ENCODE peak calls at places on chromosomes 11 and 22, in five cellular contexts. W, X, U, M and R are unnamed samples.
A peak's percentile ranks its signal among the peaks of the same experiment; 100 is the strongest.

GRCh38 chr11:45022294-45023064 is 71.8 kb upstream of the TP53I11 start:
- DNase-seq in U (no peak), W (no peak), X (no peak), M (no peak), R (peak; percentile 66)

GRCh38 chr11:72781063-72781312 is 12.9 kb downstream of the STARD10 start:
- DNase-seq in U (no peak), W (no peak), X (peak; percentile 66), M (no peak), R (peak; percentile 74)

GRCh38 chr11:69013009-69013951 is at the start of gene MRGPRF:
- DNase-seq in M (no peak), U (peak; percentile 75), W (peak; percentile 94), X (peak; percentile 87), R (peak; percentile 89)

GRCh38 chr22:44667829-44668189 is 34.2 kb upstream of the PRR5 start:
- DNase-seq in X (peak; percentile 53), M (no peak), U (peak; percentile 42), W (no peak), R (peak; percentile 64)

GRCh38 chr11:111320728-111321568 is 22.6 kb downstream of the POU2AF3 start:
- DNase-seq in X (no peak), W (no peak), U (no peak), M (no peak), R (peak; percentile 55)

GRCh38 chr22:29108137-29108536 is 35.3 kb downstream of the KREMEN1 start:
- DNase-seq in W (no peak), U (no peak), M (no peak), X (no peak), R (no peak)

GRCh38 chr22:39800790-39801540 is 92.6 kb downstream of the ENTHD1 start:
- DNase-seq in W (no peak), M (no peak), U (no peak), X (no peak), R (no peak)

GRCh38 chr11:15146271-15147003 is 31.7 kb downstream of the INSC start:
- DNase-seq in X (no peak), U (no peak), W (no peak), M (no peak), R (no peak)

GRCh38 chr11:74006743-74007304 is 2.1 kb downstream of the UCP3 start:
- DNase-seq in U (no peak), W (no peak), X (no peak), M (no peak), R (no peak)

GRCh38 chr11:131703311-131703710 is 332.9 kb downstream of the NTM start:
- DNase-seq in W (no peak), X (no peak), U (no peak), M (no peak), R (no peak)

GRCh38 chr22:17597217-17597616 is 31.3 kb downstream of the ATP6V1E1 start:
- DNase-seq in M (no peak), U (no peak), X (no peak), W (no peak), R (no peak)

GRCh38 chr11:107598225-107599139 is 7.5 kb downstream of the ELMOD1 start:
- DNase-seq in W (peak; percentile 18), X (no peak), U (peak; percentile 77), M (peak; percentile 64), R (peak; percentile 87)

GRCh38 chr11:23233075-23233474 is 372.8 kb upstream of the CCDC179 start:
- DNase-seq in W (no peak), U (no peak), M (no peak), X (no peak), R (no peak)

GRCh38 chr11:24872912-24873311 is 376.1 kb downstream of the LUZP2 start:
- DNase-seq in M (no peak), U (no peak), X (no peak), W (no peak), R (no peak)

GRCh38 chr11:16909375-16910035 is 104.7 kb downstream of the PLEKHA7 start:
- DNase-seq in M (peak; percentile 76), W (no peak), X (no peak), U (no peak), R (no peak)

GRCh38 chr11:65593518-65594414 is 1.8 kb downstream of the KCNK7 start:
- DNase-seq in U (peak; percentile 72), X (peak; percentile 49), W (no peak), M (peak; percentile 13), R (peak; percentile 86)

GRCh38 chr11:65917434-65918210 is 1.2 kb downstream of the C11orf68 start:
- DNase-seq in W (no peak), X (no peak), M (no peak), U (no peak), R (peak; percentile 46)

GRCh38 chr11:29996016-29996415 is 20.8 kb downstream of the KCNA4 start:
- DNase-seq in X (no peak), W (no peak), U (no peak), M (peak; percentile 84), R (no peak)

GRCh38 chr22:36325163-36326031 is 62.4 kb downstream of the MYH9 start:
- DNase-seq in X (peak; percentile 80), M (no peak), U (no peak), W (peak; percentile 53), R (no peak)

GRCh38 chr11:72736452-72737069 is 15.6 kb downstream of the ARAP1 start:
- DNase-seq in M (no peak), U (no peak), W (peak; percentile 48), X (no peak), R (no peak)

GRCh38 chr11:90593099-90593498 is 370.2 kb upstream of the CHORDC1 start:
- DNase-seq in W (no peak), X (no peak), M (no peak), U (no peak), R (no peak)

GRCh38 chr22:25120093-25120561 is 79.5 kb upstream of the CRYBB3 start:
- DNase-seq in X (peak; percentile 69), M (no peak), U (peak; percentile 42), W (no peak), R (peak; percentile 55)

GRCh38 chr11:76543006-76543703 is 98.3 kb downstream of the EMSY start:
- DNase-seq in M (no peak), W (no peak), X (no peak), U (no peak), R (no peak)

GRCh38 chr11:112881461-112881860 is 79.8 kb upstream of the NCAM1 start:
- DNase-seq in M (no peak), X (peak; percentile 31), W (peak; percentile 71), U (peak; percentile 94), R (peak; percentile 95)

GRCh38 chr22:42869463-42869862 is 12.4 kb upstream of the ARFGAP3 start:
- DNase-seq in X (no peak), W (no peak), U (no peak), M (no peak), R (no peak)

GRCh38 chr11:92826136-92826535 is 143.3 kb upstream of the MTNR1B start:
- DNase-seq in U (no peak), M (no peak), W (no peak), X (no peak), R (no peak)

GRCh38 chr22:40684728-40685127 is 5.4 kb downstream of the MCHR1 start:
- DNase-seq in M (no peak), U (peak; percentile 92), W (no peak), X (no peak), R (peak; percentile 93)

GRCh38 chr11:109747839-109748238 is 325.8 kb downstream of the C11orf87 start:
- DNase-seq in M (peak; percentile 33), X (no peak), U (no peak), W (no peak), R (no peak)

GRCh38 chr22:49487950-49488349 is 339.7 kb downstream of the BRD1 start:
- DNase-seq in W (no peak), X (no peak), M (no peak), U (peak; percentile 81), R (peak; percentile 93)

GRCh38 chr22:49488943-49489342 is 338.7 kb downstream of the BRD1 start:
- DNase-seq in U (no peak), X (no peak), W (no peak), M (no peak), R (peak; percentile 57)

GRCh38 chr22:49490692-49491091 is 337.0 kb downstream of the BRD1 start:
- DNase-seq in M (no peak), U (no peak), X (no peak), W (no peak), R (peak; percentile 47)

GRCh38 chr22:49491221-49491635 is 336.4 kb downstream of the BRD1 start:
- DNase-seq in X (no peak), U (no peak), M (no peak), W (no peak), R (no peak)

DNA sequence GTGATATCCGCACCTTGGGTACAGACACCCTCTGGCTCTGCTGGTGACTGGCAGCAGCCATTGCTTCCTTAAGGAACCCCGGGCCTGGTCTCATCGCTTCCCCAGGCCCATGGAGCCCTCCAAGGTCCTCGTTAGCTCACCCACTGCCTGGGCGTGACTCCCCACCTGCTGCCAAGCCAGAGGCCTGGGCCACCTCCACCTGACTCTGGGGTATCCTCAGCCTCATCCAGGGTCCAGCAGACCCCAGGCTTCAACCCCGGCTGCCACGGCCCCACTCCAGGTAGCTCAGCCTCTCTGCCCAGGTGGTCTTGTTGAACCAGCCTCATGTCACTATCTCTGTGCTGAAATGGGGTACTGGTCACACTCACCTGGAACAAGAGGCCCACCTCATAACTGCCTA is 337.9 kb downstream of the BRD1 start:
- DNase-seq in M (no peak), X (no peak), U (no peak), W (no peak), R (no peak)
- H3K4me1 ChIP-seq in M (no peaks in the 10 kb centered on the region), X (no peaks in the 10 kb centered on the region), U (no peaks in the 10 kb centered on the region), W (no peaks in the 10 kb centered on the region), R (no peaks in the 10 kb centered on the region)

GRCh38 chr22:20218981-20219380 is 49.1 kb downstream of the RTN4R start:
- DNase-seq in X (no peak), W (no peak), M (no peak), U (no peak), R (no peak)
- H3K4me1 ChIP-seq in X (no peaks in the 10 kb centered on the region), W (peaks cover 11% of the 10 kb centered on the region), M (no peaks in the 10 kb centered on the region), U (no peaks in the 10 kb centered on the region), R (no peaks in the 10 kb centered on the region)

GRCh38 chr22:23243859-23244689 is 63.8 kb downstream of the BCR start:
- DNase-seq in W (no peak), X (no peak), U (no peak), M (no peak), R (no peak)
- H3K4me1 ChIP-seq in W (no peaks in the 10 kb centered on the region), X (no peaks in the 10 kb centered on the region), U (peaks cover 29% of the 10 kb centered on the region), M (peaks cover 23% of the 10 kb centered on the region), R (peaks cover 39% of the 10 kb centered on the region)

DNA sequence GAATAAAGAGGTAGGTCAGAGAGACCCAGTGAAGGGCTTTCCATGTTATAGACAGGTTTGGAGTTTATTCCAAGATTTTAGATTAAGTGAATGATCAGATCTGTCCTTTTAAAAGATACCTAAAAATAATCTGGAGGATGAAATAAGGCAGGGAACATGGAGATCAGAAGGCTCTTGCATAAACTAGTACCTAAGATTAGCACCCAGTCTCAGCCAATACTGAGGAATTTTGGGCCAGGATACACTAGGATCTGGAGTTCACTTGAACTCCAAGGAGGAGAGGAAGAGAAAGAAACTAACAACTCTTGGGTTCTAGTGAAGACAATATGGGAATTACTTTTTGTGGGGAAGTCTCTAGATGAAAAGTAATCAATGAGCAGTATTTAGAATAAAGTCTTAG is 47.9 kb upstream of the RAPSN start:
- DNase-seq in X (no peak), W (no peak), M (no peak), U (no peak), R (no peak)
- H3K4me1 ChIP-seq in X (peaks cover 17% of the 10 kb centered on the region), W (peaks cover 64% of the 10 kb centered on the region), M (peaks cover 2% of the 10 kb centered on the region), U (peaks cover 3% of the 10 kb centered on the region), R (peaks cover 16% of the 10 kb centered on the region)